ENCODE peak calls at places on chromosomes 7 and 10, in ten cellular contexts. I, P, R, N, D, G, K, Z, T and U are unnamed samples.

GRCh38 chr7:33087356-33087755 is 21.8 kb downstream of the RP9 start:
- DNase-seq in I (no peak), P (no peak), R (no peak), N (no peak), D (no peak), G (no peak), K (no peak), Z (no peak), T (no peak), U (no peak)

GRCh38 chr7:46909601-46910051 is 672.3 kb downstream of the TNS3 start:
- DNase-seq in I (no peak), P (no peak), R (no peak), N (peak), D (no peak), G (no peak), K (no peak), Z (peak), T (no peak), U (no peak)

GRCh38 chr10:101301111-101301731 is 52.7 kb upstream of the BTRC start:
- DNase-seq in I (peak), P (peak), R (no peak), N (peak), D (no peak), G (peak), K (no peak), Z (peak), T (peak), U (peak)

GRCh38 chr7:46321556-46322205 is 400.6 kb upstream of the IGFBP3 start:
- DNase-seq in I (no peak), P (no peak), R (no peak), N (no peak), D (no peak), G (no peak), K (no peak), Z (peak), T (no peak), U (no peak)

GRCh38 chr7:99396914-99397631 is 11.3 kb downstream of the PDAP1 start:
- DNase-seq in I (no peak), P (no peak), R (no peak), N (no peak), D (no peak), G (no peak), K (no peak), Z (no peak), T (no peak), U (no peak)

GRCh38 chr10:84333864-84334451 is 5.6 kb downstream of the CCSER2 start:
- DNase-seq in I (no peak), P (peak), R (no peak), N (no peak), D (no peak), G (no peak), K (no peak), Z (peak), T (peak), U (no peak)

GRCh38 chr7:103613655-103614642 is 167.9 kb upstream of the SLC26A5 start:
- DNase-seq in I (no peak), P (no peak), R (no peak), N (peak), D (no peak), G (no peak), K (no peak), Z (peak), T (no peak), U (no peak)

GRCh38 chr7:114084381-114085312 is 165.8 kb upstream of the PPP1R3A start:
- DNase-seq in I (peak), P (no peak), R (peak), N (peak), D (no peak), G (peak), K (peak), Z (peak), T (no peak), U (no peak)

GRCh38 chr10:123584419-123584775 is 81.8 kb upstream of the GPR26 start:
- DNase-seq in I (no peak), P (no peak), R (no peak), N (no peak), D (no peak), G (no peak), K (no peak), Z (no peak), T (no peak), U (no peak)

GRCh38 chr10:96376483-96376882 is 17.7 kb upstream of the OPALIN start:
- DNase-seq in I (no peak), P (no peak), R (no peak), N (no peak), D (no peak), G (no peak), K (no peak), Z (no peak), T (no peak), U (peak)

GRCh38 chr10:6461961-6462360 is 118.1 kb downstream of the PRKCQ start:
- DNase-seq in I (no peak), P (no peak), R (no peak), N (no peak), D (no peak), G (no peak), K (no peak), Z (no peak), T (no peak), U (no peak)

GRCh38 chr10:131694168-131694962 is 206.4 kb upstream of the PPP2R2D start:
- DNase-seq in I (no peak), P (no peak), R (peak), N (no peak), D (peak), G (no peak), K (no peak), Z (no peak), T (no peak), U (no peak)

GRCh38 chr10:26448706-26449435 is 10.7 kb downstream of the APBB1IP start:
- DNase-seq in I (no peak), P (peak), R (no peak), N (no peak), D (no peak), G (no peak), K (no peak), Z (no peak), T (peak), U (peak)

GRCh38 chr7:94449151-94449725 is 54.5 kb downstream of the COL1A2 start:
- DNase-seq in I (no peak), P (peak), R (no peak), N (peak), D (no peak), G (no peak), K (no peak), Z (peak), T (no peak), U (no peak)

DNA sequence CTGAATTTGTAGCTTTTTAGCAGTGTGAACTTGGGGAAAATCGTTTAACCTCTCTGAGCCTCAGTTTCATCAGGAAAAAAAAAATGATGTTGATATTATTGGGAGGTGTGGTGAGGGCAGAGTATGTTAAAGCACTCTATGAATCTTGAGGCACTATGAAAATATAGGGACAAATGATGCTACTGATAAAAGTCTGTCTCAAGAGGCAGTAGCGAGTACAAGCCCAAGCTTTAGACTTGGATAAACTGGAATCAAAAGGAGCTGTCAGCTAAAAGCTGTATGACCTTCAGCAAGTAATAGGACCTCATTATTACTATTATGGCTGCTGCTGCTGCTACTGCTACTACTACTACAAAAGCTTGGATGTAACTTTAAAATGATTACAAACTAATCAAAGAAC is 8.4 kb downstream of the ZNF277 start:
- DNase-seq in I (no peak), P (no peak), R (no peak), N (no peak), D (no peak), G (no peak), K (no peak), Z (no peak), T (no peak), U (no peak)
- TF ChIP-seq CTCF in I (no peak), P (peak), R (no peak), N (no peak), D (no peak), G (no peak), K (no peak), Z (no peak), T (no peak), U (no peak)

GRCh38 chr7:128737867-128738390 is 1.2 kb upstream of the CALU start:
- DNase-seq in I (no peak), P (no peak), R (no peak), N (no peak), D (no peak), G (no peak), K (no peak), Z (peak), T (no peak), U (no peak)
- H3K4me3 ChIP-seq in I (no peak), P (no peak), R (no peak), N (no peak), D (no peak), G (no peak), K (no peak), Z (no peak), T (no peak), U (no peak)

GRCh38 chr10:120996456-120997053 is 145.4 kb downstream of the WDR11 start:
- DNase-seq in I (no peak), P (no peak), R (no peak), N (no peak), D (no peak), G (no peak), K (no peak), Z (no peak), T (no peak), U (no peak)

GRCh38 chr10:120998782-120999285 is 147.7 kb downstream of the WDR11 start:
- DNase-seq in I (no peak), P (no peak), R (no peak), N (no peak), D (no peak), G (no peak), K (no peak), Z (no peak), T (no peak), U (no peak)

GRCh38 chr10:120998251-120998650 is 147.1 kb downstream of the WDR11 start:
- DNase-seq in I (no peak), P (no peak), R (no peak), N (no peak), D (no peak), G (no peak), K (no peak), Z (no peak), T (no peak), U (no peak)

GRCh38 chr10:120997313-120998102 is 146.3 kb downstream of the WDR11 start:
- DNase-seq in I (no peak), P (no peak), R (no peak), N (no peak), D (no peak), G (no peak), K (no peak), Z (no peak), T (no peak), U (no peak)

GRCh38 chr10:120995768-120996167 is 144.6 kb downstream of the WDR11 start:
- DNase-seq in I (no peak), P (no peak), R (no peak), N (no peak), D (no peak), G (no peak), K (no peak), Z (no peak), T (no peak), U (no peak)
- TF ChIP-seq CTCF in I (no peak), P (no peak), R (no peak), N (no peak), D (no peak), G (no peak), K (no peak), Z (no peak), T (no peak), U (no peak)

DNA sequence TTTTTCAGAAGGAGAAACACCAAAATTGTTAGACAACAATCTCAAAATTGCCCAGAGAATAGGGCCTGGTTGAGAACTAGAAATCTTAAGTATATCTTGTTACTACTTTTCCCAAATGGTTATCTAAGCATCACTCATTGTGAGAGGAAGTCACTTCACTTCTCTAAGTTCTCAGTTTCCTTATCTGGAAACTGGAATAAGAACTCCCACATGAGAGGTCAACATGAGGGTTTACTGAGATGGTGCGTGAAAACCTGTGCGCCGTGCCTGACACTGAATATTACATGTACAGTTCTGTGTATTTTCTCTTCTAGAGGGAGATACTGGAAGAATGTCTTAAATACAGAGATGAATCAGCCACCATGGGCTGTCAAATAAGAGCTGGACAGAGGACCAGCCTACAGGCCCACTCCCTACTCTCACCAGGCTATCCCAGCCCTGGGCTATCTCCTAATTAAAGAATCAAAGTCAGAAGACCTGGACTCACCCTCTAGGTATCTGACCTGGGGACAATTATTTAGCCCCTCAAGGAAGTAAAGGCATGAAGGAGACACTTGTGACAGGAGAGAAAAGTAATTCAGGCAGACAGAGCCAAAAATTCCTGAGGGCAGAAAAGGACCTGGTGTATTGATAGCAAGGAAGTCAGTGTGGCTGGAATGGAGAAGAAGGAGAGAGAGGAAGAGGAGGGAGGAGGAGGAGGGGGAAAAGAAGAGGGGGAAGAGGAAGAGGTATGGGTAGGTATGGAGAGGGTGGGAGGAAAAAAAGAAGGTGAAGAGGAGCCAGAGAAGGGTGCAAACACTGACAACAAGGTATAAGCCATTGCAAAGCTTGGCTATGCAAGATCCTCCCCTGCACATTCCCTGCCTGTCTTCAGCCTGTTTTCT is 44.9 kb downstream of the CCDC71L start:
- DNase-seq in I (no peak), P (no peak), R (no peak), N (no peak), D (no peak), G (no peak), K (no peak), Z (no peak), T (no peak), U (no peak)
- H3K4me3 ChIP-seq in I (no peak), P (no peak), R (no peak), N (no peak), D (no peak), G (no peak), K (no peak), Z (no peak), T (no peak), U (no peak)